ENCODE peak calls at places on chromosomes 13 and 19, in four cellular contexts. One of them, this sample, is unnamed. For H3K36me3, the result is how much of the 10 kb centered on the place peaks cover.

GRCh38 chr19:48393559-48394330 is at the start of gene GRIN2D:
- DNase-seq in ovary: no peak
- DNase-seq in breast epithelium: no peak
- DNase-seq in IMR-90: peak
- DNase-seq in this sample: no peak

GRCh38 chr13:52158629-52159158 is 703 bp downstream of the NEK3 start:
- DNase-seq in ovary: peak
- DNase-seq in breast epithelium: no peak
- DNase-seq in IMR-90: peak
- DNase-seq in this sample: no peak

GRCh38 chr13:113846639-113847318 is 17.1 kb downstream of the GAS6 start:
- DNase-seq in ovary: peak
- DNase-seq in breast epithelium: no peak
- DNase-seq in IMR-90: no peak
- DNase-seq in this sample: no peak

GRCh38 chr13:40666905-40667621 is 622 bp upstream of the FOXO1 start:
- DNase-seq in ovary: peak
- DNase-seq in breast epithelium: peak
- DNase-seq in IMR-90: no peak
- DNase-seq in this sample: no peak

GRCh38 chr19:5170329-5170745 is 170.3 kb downstream of the PTPRS start:
- DNase-seq in ovary: no peak
- DNase-seq in breast epithelium: no peak
- DNase-seq in IMR-90: no peak
- DNase-seq in this sample: no peak

GRCh38 chr13:93224545-93224944 is 2.1 kb upstream of the GPC6 start:
- DNase-seq in ovary: no peak
- DNase-seq in breast epithelium: no peak
- DNase-seq in IMR-90: peak
- DNase-seq in this sample: no peak

GRCh38 chr19:49335071-49335783 is at the start of gene CD37:
- DNase-seq in ovary: no peak
- DNase-seq in breast epithelium: peak
- DNase-seq in IMR-90: no peak
- DNase-seq in this sample: no peak

GRCh38 chr19:35398570-35398969 is 27.7 kb downstream of the GPR42 start:
- DNase-seq in ovary: no peak
- DNase-seq in breast epithelium: no peak
- DNase-seq in IMR-90: no peak
- DNase-seq in this sample: no peak

GRCh38 chr13:109646423-109646822 is 140.0 kb downstream of the IRS2 start:
- DNase-seq in ovary: no peak
- DNase-seq in breast epithelium: no peak
- DNase-seq in IMR-90: no peak
- DNase-seq in this sample: no peak

GRCh38 chr19:35642798-35643254 is 1.3 kb downstream of the ETV2 start:
- DNase-seq in ovary: peak
- DNase-seq in breast epithelium: no peak
- DNase-seq in IMR-90: no peak
- DNase-seq in this sample: no peak

GRCh38 chr13:25233861-25234260 is 53.4 kb downstream of the MTMR6 start:
- DNase-seq in ovary: no peak
- DNase-seq in breast epithelium: no peak
- DNase-seq in IMR-90: no peak
- DNase-seq in this sample: no peak

GRCh38 chr13:70171151-70171550 is 62.9 kb upstream of the KLHL1 start:
- DNase-seq in ovary: no peak
- DNase-seq in breast epithelium: no peak
- DNase-seq in IMR-90: no peak
- DNase-seq in this sample: no peak

GRCh38 chr19:11783767-11784166 is 14.6 kb upstream of the ZNF491 start:
- DNase-seq in ovary: no peak
- DNase-seq in breast epithelium: no peak
- DNase-seq in IMR-90: no peak
- DNase-seq in this sample: no peak

GRCh38 chr19:11781295-11782057 is 14.7 kb downstream of the ZNF441 start:
- DNase-seq in ovary: no peak
- DNase-seq in breast epithelium: no peak
- DNase-seq in IMR-90: peak
- DNase-seq in this sample: no peak

GRCh38 chr19:11784356-11784755 is 14.0 kb upstream of the ZNF491 start:
- DNase-seq in ovary: no peak
- DNase-seq in breast epithelium: no peak
- DNase-seq in IMR-90: no peak
- DNase-seq in this sample: no peak

DNA sequence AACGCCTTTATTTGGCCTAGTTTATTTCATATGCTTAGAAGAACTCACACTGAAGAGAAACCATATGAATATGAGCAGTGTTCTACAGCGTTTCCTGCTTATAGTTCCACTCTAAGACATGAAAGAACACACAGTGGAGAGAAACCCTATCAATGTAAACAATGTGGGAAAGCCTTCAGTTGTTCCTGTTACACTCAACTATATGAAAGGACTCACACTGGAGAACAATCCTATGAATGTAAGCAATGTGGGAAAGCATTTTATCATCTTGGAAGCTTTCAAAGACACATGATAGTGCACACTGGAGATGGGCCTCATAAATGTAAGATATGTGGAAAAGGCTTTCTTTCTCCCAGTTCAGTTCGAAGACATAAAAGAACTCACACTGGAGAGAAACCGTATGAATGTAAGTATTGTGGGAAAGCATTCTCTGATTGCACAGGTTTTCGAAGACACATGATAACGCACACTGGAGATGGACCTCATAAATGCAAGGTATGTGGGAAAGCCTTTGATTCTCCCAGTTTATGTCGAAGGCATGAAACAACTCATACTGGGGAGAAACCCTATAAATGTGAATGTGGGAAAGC is 13.7 kb downstream of the ZNF441 start:
- DNase-seq in ovary: no peak
- DNase-seq in breast epithelium: no peak
- DNase-seq in IMR-90: no peak
- DNase-seq in this sample: no peak
- H3K36me3 ChIP-seq in ovary: under half
- H3K36me3 ChIP-seq in breast epithelium: under half
- H3K36me3 ChIP-seq in IMR-90: under half
- H3K36me3 ChIP-seq in this sample: under half

DNA sequence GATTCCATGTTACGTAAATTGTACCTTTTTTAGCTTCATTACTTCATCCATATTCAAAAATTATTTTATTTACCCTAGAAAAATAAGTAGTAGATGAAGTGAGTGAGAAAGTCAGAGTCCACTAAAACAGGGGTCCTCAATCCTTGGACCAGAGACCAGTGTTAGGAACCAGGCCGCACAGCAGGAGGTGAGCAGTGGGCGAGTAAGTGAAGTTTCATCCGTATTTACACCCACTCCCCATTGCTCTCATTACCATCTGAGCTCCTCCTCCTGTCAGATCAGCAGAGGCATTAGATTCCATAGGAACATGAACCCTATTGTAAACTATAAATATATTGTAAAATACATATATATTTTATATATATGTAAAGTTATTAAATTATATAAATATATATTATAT is 119.0 kb downstream of the PAN3 start:
- DNase-seq in ovary: no peak
- DNase-seq in breast epithelium: no peak
- DNase-seq in IMR-90: no peak
- DNase-seq in this sample: no peak
- H3K36me3 ChIP-seq in ovary: under half
- H3K36me3 ChIP-seq in breast epithelium: under half
- H3K36me3 ChIP-seq in IMR-90: under half
- H3K36me3 ChIP-seq in this sample: under half

DNA sequence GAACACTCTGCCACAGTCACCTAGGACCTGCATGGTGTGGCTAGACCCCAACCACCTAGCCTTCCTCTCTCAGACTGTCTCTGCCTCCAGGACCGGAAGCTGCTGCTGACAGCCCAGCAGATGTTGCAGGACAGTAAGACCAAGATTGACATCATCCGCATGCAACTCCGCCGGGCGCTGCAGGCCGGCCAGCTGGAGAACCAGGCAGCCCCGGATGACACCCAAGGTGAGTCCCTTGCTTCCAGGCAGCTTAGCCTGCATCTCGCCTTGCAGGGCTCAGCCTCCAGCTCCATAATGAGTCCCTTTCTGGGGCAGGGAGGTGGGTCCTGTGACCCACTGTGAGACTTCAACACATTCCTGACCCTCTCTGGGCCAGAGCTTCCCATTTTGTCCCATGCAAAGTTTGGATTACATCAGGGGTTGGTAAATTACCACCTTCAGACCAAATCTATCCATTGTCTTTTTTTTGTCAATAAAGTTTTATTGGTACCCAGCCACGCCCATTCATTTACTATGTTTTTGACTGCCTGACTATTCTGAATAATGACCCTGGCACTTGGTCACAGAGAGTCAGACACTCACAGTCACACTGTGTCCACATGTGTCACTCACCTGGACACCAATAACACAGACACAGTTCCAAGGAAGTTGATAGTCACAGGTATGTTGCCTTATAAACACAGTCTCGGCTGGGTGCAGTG is 13.4 kb downstream of the PKN1 start:
- DNase-seq in ovary: no peak
- DNase-seq in breast epithelium: no peak
- DNase-seq in IMR-90: no peak
- DNase-seq in this sample: no peak
- H3K36me3 ChIP-seq in ovary: under half
- H3K36me3 ChIP-seq in breast epithelium: under half
- H3K36me3 ChIP-seq in IMR-90: half or more
- H3K36me3 ChIP-seq in this sample: half or more

DNA sequence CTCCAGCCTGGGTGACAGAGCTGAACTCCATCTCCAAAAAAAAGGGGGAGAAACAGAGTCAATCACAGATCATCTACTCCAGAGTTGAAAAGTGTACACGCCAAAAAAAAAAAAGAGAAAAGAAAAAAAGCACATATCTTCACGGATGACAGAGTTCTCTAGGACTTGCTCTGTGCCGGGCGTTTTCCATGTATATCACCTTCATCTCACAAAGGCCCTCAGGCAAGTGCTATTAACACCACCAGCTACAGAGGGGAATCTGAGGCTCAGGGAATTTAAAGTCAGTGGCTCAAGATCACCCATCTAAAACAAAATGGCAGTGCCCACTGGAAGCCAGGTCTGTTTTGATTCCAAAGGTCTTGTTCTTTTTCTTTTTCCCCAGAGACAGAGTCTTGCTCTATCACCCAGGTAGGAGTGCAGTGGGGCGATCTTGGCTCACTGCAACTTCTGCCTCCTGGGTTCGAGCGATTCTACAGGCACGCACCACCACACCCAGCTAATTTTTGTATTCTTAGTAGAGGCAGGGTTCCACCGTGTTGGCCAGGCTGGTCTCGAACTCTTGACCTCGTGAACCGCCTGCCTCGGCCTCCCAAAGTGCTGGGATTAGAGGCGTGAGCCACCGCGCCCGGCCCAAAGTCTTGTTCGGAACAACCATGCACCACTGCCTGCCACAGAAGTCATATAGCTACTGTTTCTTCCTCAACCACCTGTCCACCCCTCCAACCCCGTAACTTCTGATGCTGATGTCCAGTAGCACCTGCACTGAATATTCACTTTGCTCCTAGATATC is 42.2 kb downstream of the SAE1 start:
- DNase-seq in ovary: no peak
- DNase-seq in breast epithelium: no peak
- DNase-seq in IMR-90: no peak
- DNase-seq in this sample: no peak
- H3K36me3 ChIP-seq in ovary: under half
- H3K36me3 ChIP-seq in breast epithelium: under half
- H3K36me3 ChIP-seq in IMR-90: under half
- H3K36me3 ChIP-seq in this sample: under half

This sample was measured in BJ.